ENCODE peak calls at places on chromosomes 11 and 22, in five cellular contexts. N, A, Y, F and X are unnamed samples.
A peak's percentile ranks its signal among the peaks of the same experiment; 100 is the strongest.

GRCh38 chr11:26698224-26698623 is 23.6 kb downstream of the SLC5A12 start:
- DNase-seq in Y (no peak), F (no peak), A (no peak), N (no peak), X (no peak)

GRCh38 chr11:27216268-27217149 is 146.5 kb downstream of the CCDC34 start:
- DNase-seq in N (no peak), A (peak; percentile 66), Y (no peak), F (peak; percentile 39), X (no peak)

GRCh38 chr22:20632518-20632917 is 125.1 kb downstream of the MED15 start:
- DNase-seq in F (no peak), Y (no peak), N (no peak), A (no peak), X (no peak)

GRCh38 chr11:13668957-13669521 is 571 bp downstream of the FAR1 start:
- DNase-seq in Y (peak; percentile 49), N (no peak), F (no peak), A (no peak), X (no peak)

GRCh38 chr22:44286673-44287072 is 26.1 kb downstream of the SHISAL1 start:
- DNase-seq in Y (no peak), N (no peak), A (no peak), F (no peak), X (no peak)

GRCh38 chr11:128848815-128849455 is 18.2 kb downstream of the KCNJ1 start:
- DNase-seq in A (peak; percentile 50), Y (peak; percentile 41), N (no peak), F (no peak), X (no peak)

GRCh38 chr22:39388261-39389011 is 11.1 kb upstream of the TAB1 start:
- DNase-seq in F (peak; percentile 58), Y (no peak), A (peak; percentile 84), N (peak; percentile 44), X (no peak)

GRCh38 chr11:86416494-86416893 is 41.8 kb downstream of the CCDC81 start:
- DNase-seq in F (no peak), Y (no peak), N (no peak), A (no peak), X (no peak)

GRCh38 chr11:116459233-116459632 is 313.6 kb downstream of the BUD13 start:
- DNase-seq in A (no peak), Y (no peak), F (no peak), N (no peak), X (no peak)

GRCh38 chr11:996681-997080 is 39.8 kb downstream of the MUC6 start:
- DNase-seq in A (no peak), N (no peak), F (no peak), Y (no peak), X (no peak)

GRCh38 chr22:39560127-39560526 is 10.4 kb upstream of the CACNA1I start:
- DNase-seq in N (no peak), Y (no peak), A (no peak), F (no peak), X (no peak)

GRCh38 chr22:45127866-45128265 is 35.9 kb upstream of the NUP50 start:
- DNase-seq in F (no peak), N (no peak), Y (peak; percentile 6), A (no peak), X (no peak)

GRCh38 chr22:49213731-49214352 is 613.8 kb downstream of the BRD1 start:
- DNase-seq in F (no peak), N (no peak), A (no peak), Y (no peak), X (no peak)

GRCh38 chr22:19983701-19984100 is 32.9 kb downstream of the ARVCF start:
- DNase-seq in N (no peak), F (no peak), Y (no peak), A (no peak), X (no peak)

DNA sequence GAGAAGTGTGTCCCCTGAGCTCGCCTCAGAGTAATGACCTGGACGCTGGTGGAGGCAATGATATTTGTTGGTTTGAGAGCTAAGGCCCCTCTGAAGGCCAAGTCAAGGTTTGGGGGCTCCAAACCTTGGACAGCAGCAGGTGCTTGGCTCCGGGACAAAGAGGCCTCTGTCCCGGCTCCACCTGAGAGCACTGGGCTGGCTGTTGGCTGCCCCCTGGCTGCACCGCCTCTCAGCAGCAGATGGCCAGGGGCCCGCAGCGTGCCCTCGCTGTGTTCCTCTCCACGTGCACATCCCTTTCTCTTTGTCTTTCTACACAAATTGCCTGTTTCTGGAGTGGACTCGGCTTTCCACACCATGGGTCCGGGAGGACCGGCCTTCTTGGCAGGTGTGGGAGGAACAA is 301.3 kb downstream of the NTM start:
- DNase-seq in N (no peak), Y (no peak), F (no peak), A (no peak), X (no peak)
- TF ChIP-seq CTCF in N (no peak), Y (no peak), F (no peak), A (no peak), X (peak; percentile 14)

GRCh38 chr22:38305481-38306448 is 11.5 kb downstream of the CSNK1E start:
- DNase-seq in N (no peak), A (no peak), Y (peak; percentile 53), F (no peak), X (peak; percentile 72)
- TF ChIP-seq CTCF in N (no peak), A (no peak), Y (no peak), F (no peak), X (no peak)

GRCh38 chr11:76735841-76736240 is 47.3 kb upstream of the TSKU start:
- DNase-seq in F (no peak), A (no peak), N (no peak), Y (no peak), X (no peak)

GRCh38 chr11:76735218-76735480 is 48.0 kb upstream of the TSKU start:
- DNase-seq in F (no peak), A (no peak), Y (no peak), N (no peak), X (no peak)

GRCh38 chr11:76734456-76735217 is 48.5 kb upstream of the TSKU start:
- DNase-seq in N (no peak), A (no peak), Y (no peak), F (no peak), X (no peak)

GRCh38 chr11:76730887-76731286 is 52.3 kb upstream of the TSKU start:
- DNase-seq in A (no peak), Y (no peak), N (no peak), F (no peak), X (no peak)

DNA sequence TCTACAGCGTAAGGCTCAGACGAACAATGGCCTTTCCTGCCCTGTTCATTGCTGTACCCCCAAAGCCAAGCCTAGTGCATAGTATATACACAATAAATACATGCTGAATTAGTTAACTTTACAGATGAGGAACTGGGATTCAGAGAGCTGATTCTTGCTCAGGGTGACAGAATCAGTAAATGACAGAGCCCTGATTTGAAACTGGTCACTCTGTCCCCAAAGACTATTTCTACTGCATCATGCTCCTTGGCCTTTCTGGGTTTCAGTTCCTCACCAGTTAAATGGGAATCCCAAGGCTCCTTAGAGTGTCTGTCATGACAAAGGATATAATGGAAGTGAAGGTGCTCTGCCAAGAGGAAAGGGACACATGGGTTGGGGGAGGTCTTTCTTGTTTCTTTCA is 50.5 kb upstream of the TSKU start:
- DNase-seq in N (no peak), A (no peak), F (no peak), Y (no peak), X (no peak)
- TF ChIP-seq CTCF in N (no peak), A (no peak), F (no peak), Y (no peak), X (no peak)

GRCh38 chr11:32333335-32333991 is 101.9 kb downstream of the WT1 start:
- DNase-seq in F (peak; percentile 25), N (peak; percentile 24), Y (no peak), A (peak; percentile 45), X (no peak)
- TF ChIP-seq CTCF in F (peak; percentile 41), N (peak; percentile 48), Y (no peak), A (no peak), X (peak; percentile 47)

GRCh38 chr11:67401495-67402191 is at the start of gene PPP1CA:
- DNase-seq in N (peak; percentile 69), F (peak; percentile 59), Y (peak; percentile 84), A (peak; percentile 93), X (no peak)
- TF ChIP-seq CTCF in N (no peak), F (no peak), Y (peak; percentile 35), A (peak; percentile 20), X (peak; percentile 17)

DNA sequence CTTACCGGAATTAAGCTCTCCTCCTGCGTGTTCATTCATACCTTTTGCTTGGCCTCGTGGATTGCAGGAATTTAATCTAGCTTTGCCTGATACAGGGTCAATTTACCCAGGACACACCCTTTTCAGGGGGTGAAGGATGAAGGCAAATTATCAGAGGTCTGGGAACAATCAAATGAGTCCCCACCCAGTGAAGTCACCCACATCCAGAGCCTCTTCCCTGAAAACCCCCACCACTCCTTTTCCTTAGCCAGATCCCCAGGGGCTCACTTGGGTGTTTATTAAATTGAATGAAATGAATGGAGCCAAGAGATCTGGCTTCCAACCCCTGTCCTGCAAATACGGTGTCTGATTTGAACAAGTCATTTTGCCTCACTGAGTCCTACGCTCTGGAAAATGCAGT is 31.0 kb upstream of the LIPT2 start:
- DNase-seq in F (no peak), Y (no peak), N (no peak), A (no peak), X (no peak)
- TF ChIP-seq CTCF in F (no peak), Y (no peak), N (no peak), A (no peak), X (no peak)